ENCODE peak calls at places on chromosomes 1 and 21, in six cellular contexts. One of them, this sample, is unnamed.

GRCh38 chr1:39141925-39142324 is 62.6 kb upstream of the MACF1 start:
- DNase-seq in CD4-positive, alpha-beta memory T cell: no peak
- DNase-seq in IMR-90: peak
- DNase-seq in mucosa of descending colon: no peak
- DNase-seq in ascending aorta: no peak
- DNase-seq in epithelial cell of esophagus: no peak
- DNase-seq in this sample: peak

GRCh38 chr1:18240906-18241305 is 133.3 kb downstream of the IGSF21 start:
- DNase-seq in CD4-positive, alpha-beta memory T cell: no peak
- DNase-seq in IMR-90: no peak
- DNase-seq in mucosa of descending colon: peak
- DNase-seq in ascending aorta: no peak
- DNase-seq in epithelial cell of esophagus: no peak
- DNase-seq in this sample: no peak

GRCh38 chr1:78491311-78492071 is 717 bp downstream of the PTGFR start:
- DNase-seq in CD4-positive, alpha-beta memory T cell: no peak
- DNase-seq in IMR-90: peak
- DNase-seq in mucosa of descending colon: peak
- DNase-seq in ascending aorta: no peak
- DNase-seq in epithelial cell of esophagus: peak
- DNase-seq in this sample: no peak

GRCh38 chr1:161420763-161421455 is 53.2 kb upstream of the CFAP126 start:
- DNase-seq in CD4-positive, alpha-beta memory T cell: no peak
- DNase-seq in IMR-90: peak
- DNase-seq in mucosa of descending colon: no peak
- DNase-seq in ascending aorta: no peak
- DNase-seq in epithelial cell of esophagus: peak
- DNase-seq in this sample: no peak

GRCh38 chr1:152967201-152967600 is 3.2 kb upstream of the SPRR4 start:
- DNase-seq in CD4-positive, alpha-beta memory T cell: no peak
- DNase-seq in IMR-90: no peak
- DNase-seq in mucosa of descending colon: no peak
- DNase-seq in ascending aorta: no peak
- DNase-seq in epithelial cell of esophagus: peak
- DNase-seq in this sample: no peak

GRCh38 chr1:34929497-34929852 is at the start of gene DLGAP3:
- DNase-seq in CD4-positive, alpha-beta memory T cell: no peak
- DNase-seq in IMR-90: no peak
- DNase-seq in mucosa of descending colon: no peak
- DNase-seq in ascending aorta: no peak
- DNase-seq in epithelial cell of esophagus: no peak
- DNase-seq in this sample: no peak

GRCh38 chr21:39385299-39386145 is 36.6 kb upstream of the HMGN1 start:
- DNase-seq in CD4-positive, alpha-beta memory T cell: peak
- DNase-seq in IMR-90: peak
- DNase-seq in mucosa of descending colon: peak
- DNase-seq in ascending aorta: peak
- DNase-seq in epithelial cell of esophagus: peak
- DNase-seq in this sample: peak

GRCh38 chr1:36540056-36540455 is 57.3 kb upstream of the CSF3R start:
- DNase-seq in CD4-positive, alpha-beta memory T cell: no peak
- DNase-seq in IMR-90: no peak
- DNase-seq in mucosa of descending colon: no peak
- DNase-seq in ascending aorta: no peak
- DNase-seq in epithelial cell of esophagus: no peak
- DNase-seq in this sample: no peak

GRCh38 chr21:46154955-46155513 is 345 bp downstream of the FTCD start:
- DNase-seq in CD4-positive, alpha-beta memory T cell: no peak
- DNase-seq in IMR-90: no peak
- DNase-seq in mucosa of descending colon: no peak
- DNase-seq in ascending aorta: no peak
- DNase-seq in epithelial cell of esophagus: no peak
- DNase-seq in this sample: no peak

GRCh38 chr1:91754348-91754747 is 131.6 kb downstream of the TGFBR3 start:
- DNase-seq in CD4-positive, alpha-beta memory T cell: no peak
- DNase-seq in IMR-90: peak
- DNase-seq in mucosa of descending colon: no peak
- DNase-seq in ascending aorta: no peak
- DNase-seq in epithelial cell of esophagus: peak
- DNase-seq in this sample: no peak

GRCh38 chr1:183306317-183307042 is 111.7 kb downstream of the NMNAT2 start:
- DNase-seq in CD4-positive, alpha-beta memory T cell: no peak
- DNase-seq in IMR-90: no peak
- DNase-seq in mucosa of descending colon: no peak
- DNase-seq in ascending aorta: no peak
- DNase-seq in epithelial cell of esophagus: no peak
- DNase-seq in this sample: no peak

GRCh38 chr1:178397678-178398077 is 99.1 kb downstream of the CLEC20A start:
- DNase-seq in CD4-positive, alpha-beta memory T cell: no peak
- DNase-seq in IMR-90: peak
- DNase-seq in mucosa of descending colon: no peak
- DNase-seq in ascending aorta: no peak
- DNase-seq in epithelial cell of esophagus: peak
- DNase-seq in this sample: no peak

GRCh38 chr1:224774378-224774777 is 155.1 kb upstream of the DNAH14 start:
- DNase-seq in CD4-positive, alpha-beta memory T cell: no peak
- DNase-seq in IMR-90: no peak
- DNase-seq in mucosa of descending colon: no peak
- DNase-seq in ascending aorta: no peak
- DNase-seq in epithelial cell of esophagus: no peak
- DNase-seq in this sample: no peak

GRCh38 chr1:234893725-234894630 is 234.7 kb downstream of the TOMM20 start:
- DNase-seq in CD4-positive, alpha-beta memory T cell: no peak
- DNase-seq in IMR-90: peak
- DNase-seq in mucosa of descending colon: no peak
- DNase-seq in ascending aorta: no peak
- DNase-seq in epithelial cell of esophagus: peak
- DNase-seq in this sample: peak

GRCh38 chr1:66439028-66439427 is 94.9 kb upstream of the SGIP1 start:
- DNase-seq in CD4-positive, alpha-beta memory T cell: no peak
- DNase-seq in IMR-90: peak
- DNase-seq in mucosa of descending colon: no peak
- DNase-seq in ascending aorta: no peak
- DNase-seq in epithelial cell of esophagus: peak
- DNase-seq in this sample: peak

GRCh38 chr1:111247125-111247838 is 19.8 kb downstream of the CHI3L2 start:
- DNase-seq in CD4-positive, alpha-beta memory T cell: no peak
- DNase-seq in IMR-90: no peak
- DNase-seq in mucosa of descending colon: no peak
- DNase-seq in ascending aorta: no peak
- DNase-seq in epithelial cell of esophagus: no peak
- DNase-seq in this sample: no peak

GRCh38 chr1:54163051-54163450 is 10.3 kb upstream of the CDCP2 start:
- DNase-seq in CD4-positive, alpha-beta memory T cell: no peak
- DNase-seq in IMR-90: no peak
- DNase-seq in mucosa of descending colon: peak
- DNase-seq in ascending aorta: no peak
- DNase-seq in epithelial cell of esophagus: peak
- DNase-seq in this sample: no peak

GRCh38 chr1:222279591-222279990 is 268.3 kb downstream of the HHIPL2 start:
- DNase-seq in CD4-positive, alpha-beta memory T cell: no peak
- DNase-seq in IMR-90: no peak
- DNase-seq in mucosa of descending colon: no peak
- DNase-seq in ascending aorta: no peak
- DNase-seq in epithelial cell of esophagus: no peak
- DNase-seq in this sample: no peak

GRCh38 chr1:222276062-222276461 is 271.8 kb downstream of the HHIPL2 start:
- DNase-seq in CD4-positive, alpha-beta memory T cell: no peak
- DNase-seq in IMR-90: no peak
- DNase-seq in mucosa of descending colon: no peak
- DNase-seq in ascending aorta: no peak
- DNase-seq in epithelial cell of esophagus: no peak
- DNase-seq in this sample: no peak
- H3K4me3 ChIP-seq in CD4-positive, alpha-beta memory T cell: no peak
- H3K4me3 ChIP-seq in IMR-90: no peak
- H3K4me3 ChIP-seq in mucosa of descending colon: no peak
- H3K4me3 ChIP-seq in ascending aorta: no peak
- H3K4me3 ChIP-seq in epithelial cell of esophagus: no peak
- H3K4me3 ChIP-seq in this sample: no peak

GRCh38 chr21:41641510-41641815 is 125.4 kb downstream of the RIPK4 start:
- DNase-seq in CD4-positive, alpha-beta memory T cell: no peak
- DNase-seq in IMR-90: no peak
- DNase-seq in mucosa of descending colon: no peak
- DNase-seq in ascending aorta: no peak
- DNase-seq in epithelial cell of esophagus: no peak
- DNase-seq in this sample: no peak

GRCh38 chr21:41643246-41643966 is 123.4 kb downstream of the RIPK4 start:
- DNase-seq in CD4-positive, alpha-beta memory T cell: no peak
- DNase-seq in IMR-90: no peak
- DNase-seq in mucosa of descending colon: no peak
- DNase-seq in ascending aorta: no peak
- DNase-seq in epithelial cell of esophagus: peak
- DNase-seq in this sample: no peak

GRCh38 chr21:41642399-41642798 is 124.5 kb downstream of the RIPK4 start:
- DNase-seq in CD4-positive, alpha-beta memory T cell: no peak
- DNase-seq in IMR-90: peak
- DNase-seq in mucosa of descending colon: no peak
- DNase-seq in ascending aorta: no peak
- DNase-seq in epithelial cell of esophagus: no peak
- DNase-seq in this sample: no peak

GRCh38 chr21:41640756-41641509 is 125.9 kb downstream of the RIPK4 start:
- DNase-seq in CD4-positive, alpha-beta memory T cell: no peak
- DNase-seq in IMR-90: peak
- DNase-seq in mucosa of descending colon: no peak
- DNase-seq in ascending aorta: no peak
- DNase-seq in epithelial cell of esophagus: no peak
- DNase-seq in this sample: no peak

DNA sequence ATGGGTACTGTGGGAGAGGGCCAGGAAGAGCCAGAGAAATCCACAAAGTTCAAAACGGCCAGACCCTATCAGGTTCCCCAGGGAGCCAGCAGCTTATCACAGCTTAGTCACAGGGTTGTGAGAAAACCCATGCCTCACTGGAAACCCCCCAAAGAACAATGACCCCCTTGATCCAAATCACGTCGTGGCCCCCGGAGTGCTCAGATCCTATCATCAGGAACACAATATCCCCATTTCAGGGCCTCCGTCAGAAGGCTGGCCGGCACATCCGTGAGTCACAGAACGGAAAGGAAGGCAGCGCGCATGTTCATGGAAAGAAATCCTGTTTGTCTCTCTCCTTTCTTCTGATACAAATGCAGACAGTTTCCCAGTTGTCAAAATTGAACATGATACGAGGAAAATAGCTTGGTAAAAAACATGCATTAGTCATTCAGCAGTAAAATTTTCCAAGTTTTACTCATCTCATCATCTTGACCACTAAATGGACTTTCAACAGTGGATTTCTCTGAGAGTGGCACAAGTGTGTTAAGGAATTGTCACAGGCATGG is 125.0 kb downstream of the RIPK4 start:
- DNase-seq in CD4-positive, alpha-beta memory T cell: no peak
- DNase-seq in IMR-90: peak
- DNase-seq in mucosa of descending colon: no peak
- DNase-seq in ascending aorta: peak
- DNase-seq in epithelial cell of esophagus: peak
- DNase-seq in this sample: peak
- H3K4me3 ChIP-seq in CD4-positive, alpha-beta memory T cell: no peak
- H3K4me3 ChIP-seq in IMR-90: no peak
- H3K4me3 ChIP-seq in mucosa of descending colon: no peak
- H3K4me3 ChIP-seq in ascending aorta: no peak
- H3K4me3 ChIP-seq in epithelial cell of esophagus: no peak
- H3K4me3 ChIP-seq in this sample: no peak

GRCh38 chr1:6170116-6170741 is 9.9 kb downstream of the CHD5 start:
- DNase-seq in CD4-positive, alpha-beta memory T cell: no peak
- DNase-seq in IMR-90: no peak
- DNase-seq in mucosa of descending colon: no peak
- DNase-seq in ascending aorta: no peak
- DNase-seq in epithelial cell of esophagus: no peak
- DNase-seq in this sample: no peak

GRCh38 chr1:6171546-6172124 is 8.5 kb downstream of the CHD5 start:
- DNase-seq in CD4-positive, alpha-beta memory T cell: no peak
- DNase-seq in IMR-90: no peak
- DNase-seq in mucosa of descending colon: no peak
- DNase-seq in ascending aorta: no peak
- DNase-seq in epithelial cell of esophagus: no peak
- DNase-seq in this sample: no peak

GRCh38 chr1:6168947-6169586 is 11.1 kb downstream of the CHD5 start:
- DNase-seq in CD4-positive, alpha-beta memory T cell: no peak
- DNase-seq in IMR-90: no peak
- DNase-seq in mucosa of descending colon: no peak
- DNase-seq in ascending aorta: no peak
- DNase-seq in epithelial cell of esophagus: no peak
- DNase-seq in this sample: no peak

GRCh38 chr1:6172549-6172948 is 7.6 kb downstream of the CHD5 start:
- DNase-seq in CD4-positive, alpha-beta memory T cell: no peak
- DNase-seq in IMR-90: no peak
- DNase-seq in mucosa of descending colon: no peak
- DNase-seq in ascending aorta: no peak
- DNase-seq in epithelial cell of esophagus: no peak
- DNase-seq in this sample: no peak

GRCh38 chr1:6170742-6171201 is 9.3 kb downstream of the CHD5 start:
- DNase-seq in CD4-positive, alpha-beta memory T cell: no peak
- DNase-seq in IMR-90: no peak
- DNase-seq in mucosa of descending colon: no peak
- DNase-seq in ascending aorta: no peak
- DNase-seq in epithelial cell of esophagus: no peak
- DNase-seq in this sample: no peak
- H3K4me3 ChIP-seq in CD4-positive, alpha-beta memory T cell: no peak
- H3K4me3 ChIP-seq in IMR-90: no peak
- H3K4me3 ChIP-seq in mucosa of descending colon: no peak
- H3K4me3 ChIP-seq in ascending aorta: no peak
- H3K4me3 ChIP-seq in epithelial cell of esophagus: no peak
- H3K4me3 ChIP-seq in this sample: no peak

DNA sequence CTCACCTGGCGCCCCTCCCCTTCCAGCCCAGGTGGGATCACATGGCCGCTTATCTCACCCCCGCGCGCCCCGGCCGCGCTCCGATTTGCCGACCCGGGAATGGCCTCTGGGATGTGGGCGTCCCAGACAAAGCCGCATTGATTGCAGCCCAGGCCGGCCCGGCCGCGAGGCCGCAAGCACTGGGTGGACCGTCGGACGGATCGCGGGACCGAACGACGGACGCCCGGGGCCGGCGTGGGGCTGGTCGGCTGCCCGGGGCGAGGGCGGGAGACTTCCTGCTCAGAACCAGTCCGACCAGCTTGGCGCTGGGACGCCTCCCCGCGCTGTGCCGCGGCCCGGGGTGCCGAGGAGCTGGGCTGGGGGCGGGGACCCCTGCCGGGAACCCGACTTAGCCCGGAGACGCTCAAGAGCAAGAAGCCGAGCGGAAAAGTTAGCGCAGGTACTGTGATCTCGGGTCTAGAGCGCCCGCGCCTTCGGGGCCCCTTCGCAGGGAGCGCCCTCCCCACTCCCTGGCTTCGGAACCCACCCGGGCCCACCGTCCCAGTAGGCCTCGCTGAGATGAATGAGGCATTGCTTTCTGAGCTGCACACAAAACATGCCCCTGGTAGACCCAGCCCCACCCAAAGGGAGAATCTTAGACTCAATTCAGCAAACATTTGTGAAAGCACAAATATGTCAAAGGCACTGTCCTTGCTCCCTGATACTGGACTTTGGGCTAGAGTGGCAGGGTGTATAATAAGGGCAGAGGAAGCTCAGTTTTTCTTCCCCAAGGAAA is 415 bp upstream of the LAD1 start:
- DNase-seq in CD4-positive, alpha-beta memory T cell: no peak
- DNase-seq in IMR-90: no peak
- DNase-seq in mucosa of descending colon: peak
- DNase-seq in ascending aorta: no peak
- DNase-seq in epithelial cell of esophagus: peak
- DNase-seq in this sample: no peak
- H3K4me3 ChIP-seq in CD4-positive, alpha-beta memory T cell: no peak
- H3K4me3 ChIP-seq in IMR-90: no peak
- H3K4me3 ChIP-seq in mucosa of descending colon: peak
- H3K4me3 ChIP-seq in ascending aorta: peak
- H3K4me3 ChIP-seq in epithelial cell of esophagus: peak
- H3K4me3 ChIP-seq in this sample: no peak